ENCODE peak calls at places on chromosomes 16 and 17, in four cellular contexts. One of them, this sample, is unnamed.

GRCh38 chr16:11098601-11099377 is 154.4 kb downstream of the CLEC16A start:
- DNase-seq in uterus: peak
- DNase-seq in CD4-positive, alpha-beta T cell: no peak
- DNase-seq in CD8-positive, alpha-beta T cell: no peak
- DNase-seq in this sample: no peak

GRCh38 chr16:82156761-82157654 is 13.0 kb downstream of the MPHOSPH6 start:
- DNase-seq in CD8-positive, alpha-beta T cell: no peak
- DNase-seq in CD4-positive, alpha-beta T cell: no peak
- DNase-seq in uterus: peak
- DNase-seq in this sample: no peak

GRCh38 chr17:1710807-1711553 is 803 bp upstream of the TLCD2 start:
- DNase-seq in CD4-positive, alpha-beta T cell: no peak
- DNase-seq in CD8-positive, alpha-beta T cell: no peak
- DNase-seq in uterus: no peak
- DNase-seq in this sample: no peak

GRCh38 chr17:7056386-7056785 is 12.5 kb upstream of the SLC16A11 start:
- DNase-seq in CD8-positive, alpha-beta T cell: no peak
- DNase-seq in uterus: no peak
- DNase-seq in CD4-positive, alpha-beta T cell: no peak
- DNase-seq in this sample: no peak

GRCh38 chr17:58109197-58109596 is 26.0 kb downstream of the DYNLL2 start:
- DNase-seq in CD4-positive, alpha-beta T cell: no peak
- DNase-seq in CD8-positive, alpha-beta T cell: no peak
- DNase-seq in uterus: no peak
- DNase-seq in this sample: no peak

GRCh38 chr16:50809561-50809960 is 67.7 kb downstream of the CYLD start:
- DNase-seq in CD4-positive, alpha-beta T cell: no peak
- DNase-seq in CD8-positive, alpha-beta T cell: no peak
- DNase-seq in uterus: no peak
- DNase-seq in this sample: no peak

GRCh38 chr16:56513972-56514371 is 5.9 kb downstream of the BBS2 start:
- DNase-seq in uterus: peak
- DNase-seq in CD4-positive, alpha-beta T cell: peak
- DNase-seq in CD8-positive, alpha-beta T cell: peak
- DNase-seq in this sample: no peak

GRCh38 chr16:10971560-10971961 is 27.2 kb downstream of the CLEC16A start:
- DNase-seq in CD8-positive, alpha-beta T cell: no peak
- DNase-seq in uterus: peak
- DNase-seq in CD4-positive, alpha-beta T cell: no peak
- DNase-seq in this sample: no peak

GRCh38 chr16:15899538-15900100 is 11.2 kb upstream of the CEP20 start:
- DNase-seq in CD4-positive, alpha-beta T cell: no peak
- DNase-seq in CD8-positive, alpha-beta T cell: no peak
- DNase-seq in uterus: no peak
- DNase-seq in this sample: no peak

GRCh38 chr17:81735181-81736102 is 23.4 kb downstream of the SLC25A10 start:
- DNase-seq in CD8-positive, alpha-beta T cell: no peak
- DNase-seq in CD4-positive, alpha-beta T cell: no peak
- DNase-seq in uterus: no peak
- DNase-seq in this sample: no peak

GRCh38 chr16:70805787-70806186 is 4.8 kb upstream of the VAC14 start:
- DNase-seq in CD4-positive, alpha-beta T cell: no peak
- DNase-seq in CD8-positive, alpha-beta T cell: no peak
- DNase-seq in uterus: no peak
- DNase-seq in this sample: no peak
- H3K27ac ChIP-seq in CD4-positive, alpha-beta T cell: no peak
- H3K27ac ChIP-seq in CD8-positive, alpha-beta T cell: no peak
- H3K27ac ChIP-seq in uterus: no peak
- H3K27ac ChIP-seq in this sample: no peak

GRCh38 chr16:46916980-46917379 is 32.8 kb downstream of the GPT2 start:
- DNase-seq in CD8-positive, alpha-beta T cell: no peak
- DNase-seq in uterus: no peak
- DNase-seq in CD4-positive, alpha-beta T cell: no peak
- DNase-seq in this sample: no peak
- H3K27ac ChIP-seq in CD8-positive, alpha-beta T cell: no peak
- H3K27ac ChIP-seq in uterus: no peak
- H3K27ac ChIP-seq in CD4-positive, alpha-beta T cell: no peak
- H3K27ac ChIP-seq in this sample: no peak

GRCh38 chr17:36813357-36813756 is 123.9 kb upstream of the LHX1 start:
- DNase-seq in CD8-positive, alpha-beta T cell: no peak
- DNase-seq in CD4-positive, alpha-beta T cell: no peak
- DNase-seq in uterus: no peak
- DNase-seq in this sample: no peak

GRCh38 chr17:36807496-36808180 is 129.6 kb upstream of the LHX1 start:
- DNase-seq in CD4-positive, alpha-beta T cell: no peak
- DNase-seq in CD8-positive, alpha-beta T cell: no peak
- DNase-seq in uterus: no peak
- DNase-seq in this sample: no peak

GRCh38 chr17:36813957-36814356 is 123.3 kb upstream of the LHX1 start:
- DNase-seq in CD8-positive, alpha-beta T cell: no peak
- DNase-seq in uterus: no peak
- DNase-seq in CD4-positive, alpha-beta T cell: no peak
- DNase-seq in this sample: no peak

GRCh38 chr17:36812762-36813161 is 124.5 kb upstream of the LHX1 start:
- DNase-seq in uterus: no peak
- DNase-seq in CD8-positive, alpha-beta T cell: no peak
- DNase-seq in CD4-positive, alpha-beta T cell: no peak
- DNase-seq in this sample: no peak

DNA sequence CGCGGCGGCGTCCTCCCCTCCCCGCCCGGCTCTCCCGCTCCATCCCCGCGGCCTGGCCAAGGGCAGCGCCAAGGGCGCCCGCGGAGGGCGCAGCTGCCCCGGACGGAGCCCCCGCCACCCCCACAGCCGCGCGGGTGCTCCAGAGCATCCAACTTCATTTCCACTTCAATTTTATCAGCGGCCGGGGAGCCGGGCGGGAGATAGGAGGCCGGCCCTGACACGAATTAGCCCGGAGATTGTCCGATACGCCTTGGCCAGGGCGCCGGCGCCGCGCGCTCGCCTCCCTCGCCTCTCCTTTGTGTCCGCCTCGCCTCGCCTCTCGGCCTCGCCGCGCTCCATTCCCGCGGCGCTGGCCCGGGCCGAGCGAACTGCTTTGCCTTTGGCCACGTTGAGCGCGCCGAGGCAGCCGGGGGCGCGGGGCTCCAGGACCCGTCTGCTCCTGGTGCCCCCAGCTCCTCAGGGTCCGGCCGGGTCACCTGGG is 129.1 kb upstream of the LHX1 start:
- DNase-seq in uterus: no peak
- DNase-seq in CD8-positive, alpha-beta T cell: no peak
- DNase-seq in CD4-positive, alpha-beta T cell: no peak
- DNase-seq in this sample: no peak
- H3K27ac ChIP-seq in uterus: no peak
- H3K27ac ChIP-seq in CD8-positive, alpha-beta T cell: no peak
- H3K27ac ChIP-seq in CD4-positive, alpha-beta T cell: no peak
- H3K27ac ChIP-seq in this sample: no peak

GRCh38 chr17:61157246-61157887 is 242.3 kb upstream of the TBX2 start:
- DNase-seq in uterus: no peak
- DNase-seq in CD8-positive, alpha-beta T cell: no peak
- DNase-seq in CD4-positive, alpha-beta T cell: no peak
- DNase-seq in this sample: no peak
- H3K27ac ChIP-seq in uterus: no peak
- H3K27ac ChIP-seq in CD8-positive, alpha-beta T cell: no peak
- H3K27ac ChIP-seq in CD4-positive, alpha-beta T cell: no peak
- H3K27ac ChIP-seq in this sample: no peak

GRCh38 chr16:57644383-57645014 is 16.1 kb downstream of the ADGRG1 start:
- DNase-seq in uterus: no peak
- DNase-seq in CD4-positive, alpha-beta T cell: no peak
- DNase-seq in CD8-positive, alpha-beta T cell: no peak
- DNase-seq in this sample: no peak

GRCh38 chr16:57646388-57647039 is 18.1 kb downstream of the ADGRG1 start:
- DNase-seq in uterus: no peak
- DNase-seq in CD4-positive, alpha-beta T cell: no peak
- DNase-seq in CD8-positive, alpha-beta T cell: peak
- DNase-seq in this sample: no peak

GRCh38 chr16:57647136-57647875 is 18.9 kb downstream of the ADGRG1 start:
- DNase-seq in uterus: no peak
- DNase-seq in CD8-positive, alpha-beta T cell: no peak
- DNase-seq in CD4-positive, alpha-beta T cell: no peak
- DNase-seq in this sample: no peak

GRCh38 chr16:57643902-57644301 is 15.5 kb downstream of the ADGRG1 start:
- DNase-seq in uterus: no peak
- DNase-seq in CD8-positive, alpha-beta T cell: no peak
- DNase-seq in CD4-positive, alpha-beta T cell: no peak
- DNase-seq in this sample: no peak

DNA sequence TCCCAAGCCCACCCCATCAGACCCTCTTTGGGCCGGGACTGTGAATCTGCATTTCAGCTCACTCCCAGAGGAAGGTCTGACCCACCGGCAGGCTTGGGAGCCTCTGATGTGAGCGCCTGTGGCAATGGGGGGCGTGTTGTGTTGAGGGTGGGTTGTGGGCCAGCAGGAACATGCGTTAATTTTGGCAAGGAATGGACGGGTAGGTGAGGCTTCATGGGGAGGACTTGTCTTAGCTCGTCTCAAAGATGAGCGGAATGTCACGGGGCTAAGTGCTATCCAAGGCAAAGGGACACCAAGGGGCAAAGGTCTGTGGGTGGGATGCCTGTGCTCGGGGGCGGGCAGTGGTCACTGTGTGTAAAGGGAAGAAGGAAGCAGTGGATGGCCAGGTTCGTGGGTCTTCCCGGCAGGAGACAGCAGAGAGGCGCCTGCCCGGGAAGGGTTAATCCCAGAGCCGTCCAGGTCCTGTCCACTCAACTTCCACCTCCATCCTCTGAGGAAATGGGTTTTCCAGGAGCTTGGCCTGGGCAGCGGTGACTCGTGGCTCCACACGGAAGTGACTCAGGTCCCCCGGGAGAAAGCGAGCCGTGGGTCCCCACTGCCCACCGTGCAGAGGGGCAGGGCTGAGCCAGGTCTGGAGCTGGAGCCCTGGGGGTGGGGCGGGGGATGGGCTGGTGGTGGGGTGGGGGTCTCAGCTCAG is 17.4 kb downstream of the ADGRG1 start:
- DNase-seq in CD8-positive, alpha-beta T cell: no peak
- DNase-seq in uterus: no peak
- DNase-seq in CD4-positive, alpha-beta T cell: no peak
- DNase-seq in this sample: peak
- H3K27ac ChIP-seq in CD8-positive, alpha-beta T cell: no peak
- H3K27ac ChIP-seq in uterus: peak
- H3K27ac ChIP-seq in CD4-positive, alpha-beta T cell: no peak
- H3K27ac ChIP-seq in this sample: peak

GRCh38 chr17:77128895-77129567 is 11.7 kb upstream of the SEC14L1 start:
- DNase-seq in uterus: no peak
- DNase-seq in CD4-positive, alpha-beta T cell: no peak
- DNase-seq in CD8-positive, alpha-beta T cell: no peak
- DNase-seq in this sample: no peak
- H3K27ac ChIP-seq in uterus: peak
- H3K27ac ChIP-seq in CD4-positive, alpha-beta T cell: no peak
- H3K27ac ChIP-seq in CD8-positive, alpha-beta T cell: no peak
- H3K27ac ChIP-seq in this sample: peak

GRCh38 chr17:21199311-21199710 is 14.7 kb downstream of the TMEM11 start:
- DNase-seq in CD8-positive, alpha-beta T cell: no peak
- DNase-seq in uterus: no peak
- DNase-seq in CD4-positive, alpha-beta T cell: no peak
- DNase-seq in this sample: no peak
- H3K27ac ChIP-seq in CD8-positive, alpha-beta T cell: no peak
- H3K27ac ChIP-seq in uterus: no peak
- H3K27ac ChIP-seq in CD4-positive, alpha-beta T cell: no peak
- H3K27ac ChIP-seq in this sample: peak

GRCh38 chr17:48589060-48589830 is 796 bp downstream of the HOXB3 start:
- DNase-seq in uterus: no peak
- DNase-seq in CD4-positive, alpha-beta T cell: no peak
- DNase-seq in CD8-positive, alpha-beta T cell: no peak
- DNase-seq in this sample: no peak
- H3K27ac ChIP-seq in uterus: peak
- H3K27ac ChIP-seq in CD4-positive, alpha-beta T cell: no peak
- H3K27ac ChIP-seq in CD8-positive, alpha-beta T cell: no peak
- H3K27ac ChIP-seq in this sample: no peak

DNA sequence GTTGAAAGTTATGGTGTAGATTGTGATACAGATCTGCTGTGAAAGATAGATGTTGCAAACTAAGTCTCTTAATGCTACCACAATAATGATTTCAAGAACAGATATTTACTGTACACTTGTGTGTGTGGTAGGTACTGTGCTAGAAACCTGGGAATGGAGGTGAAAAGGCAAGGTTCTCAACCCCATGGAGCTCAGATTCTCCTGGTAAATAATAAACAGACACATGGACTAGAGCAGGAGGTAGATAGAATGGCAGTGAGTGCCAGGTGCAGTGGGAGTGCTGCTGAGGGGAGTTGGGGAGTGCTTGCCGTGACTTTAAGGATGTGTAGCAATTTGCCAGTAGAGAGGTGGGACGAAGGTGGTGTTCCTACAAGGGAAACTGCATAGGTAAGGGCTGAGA is 34.9 kb downstream of the MRTFB start:
- DNase-seq in CD8-positive, alpha-beta T cell: no peak
- DNase-seq in uterus: no peak
- DNase-seq in CD4-positive, alpha-beta T cell: no peak
- DNase-seq in this sample: no peak
- H3K27ac ChIP-seq in CD8-positive, alpha-beta T cell: no peak
- H3K27ac ChIP-seq in uterus: no peak
- H3K27ac ChIP-seq in CD4-positive, alpha-beta T cell: no peak
- H3K27ac ChIP-seq in this sample: peak

GRCh38 chr17:40291311-40291710 is 3.6 kb downstream of the CDC6 start:
- DNase-seq in uterus: no peak
- DNase-seq in CD4-positive, alpha-beta T cell: no peak
- DNase-seq in CD8-positive, alpha-beta T cell: no peak
- DNase-seq in this sample: peak
- H3K27ac ChIP-seq in uterus: no peak
- H3K27ac ChIP-seq in CD4-positive, alpha-beta T cell: no peak
- H3K27ac ChIP-seq in CD8-positive, alpha-beta T cell: no peak
- H3K27ac ChIP-seq in this sample: no peak

This sample was measured in psoas muscle.